ENCODE peak calls at places on chromosomes 11 and 22, in five cellular contexts. K is cardiac muscle cell, Q is colonic mucosa, Z is A549, D is H9. I is an unnamed sample. For H3K4me1, the result is how much of the 10 kb centered on the place peaks cover.

GRCh38 chr11:23789938-23790371 is 706.9 kb upstream of the LUZP2 start:
- DNase-seq in K (no peak), Q (peak), Z (peak), D (no peak), I (no peak)

GRCh38 chr22:21928048-21928447 is 24.6 kb downstream of the PPM1F start:
- DNase-seq in K (no peak), Q (no peak), Z (no peak), D (no peak), I (no peak)

GRCh38 chr11:59901306-59901705 is 22.7 kb downstream of the OOSP3 start:
- DNase-seq in K (no peak), Q (peak), Z (peak), D (no peak), I (no peak)

GRCh38 chr11:66556086-66556485 is 9.4 kb downstream of the ACTN3 start:
- DNase-seq in K (no peak), Q (no peak), Z (no peak), D (no peak), I (no peak)

GRCh38 chr22:49789289-49790141 is 38.2 kb downstream of the BRD1 start:
- DNase-seq in K (no peak), Q (peak), Z (no peak), D (no peak), I (no peak)

GRCh38 chr11:128341767-128342318 is 245.5 kb downstream of the ETS1 start:
- DNase-seq in K (no peak), Q (no peak), Z (no peak), D (no peak), I (no peak)

GRCh38 chr11:127470485-127470884 is 469.9 kb upstream of the KIRREL3 start:
- DNase-seq in K (peak), Q (no peak), Z (peak), D (no peak), I (no peak)

GRCh38 chr11:6357222-6357621 is 33.1 kb upstream of the SMPD1 start:
- DNase-seq in K (no peak), Q (peak), Z (peak), D (no peak), I (no peak)

GRCh38 chr11:129881570-129882170 is 13.7 kb downstream of the NFRKB start:
- DNase-seq in K (peak), Q (peak), Z (peak), D (peak), I (no peak)

GRCh38 chr11:99117603-99118002 is 96.9 kb downstream of the CNTN5 start:
- DNase-seq in K (no peak), Q (no peak), Z (peak), D (no peak), I (no peak)

GRCh38 chr22:39738746-39739145 is 154.8 kb downstream of the ENTHD1 start:
- DNase-seq in K (no peak), Q (no peak), Z (no peak), D (no peak), I (no peak)

GRCh38 chr11:72239296-72239848 is 4.6 kb downstream of the PHOX2A start:
- DNase-seq in K (no peak), Q (peak), Z (no peak), D (peak), I (peak)

GRCh38 chr11:12539570-12539969 is 134.7 kb upstream of the TEAD1 start:
- DNase-seq in K (no peak), Q (no peak), Z (peak), D (no peak), I (no peak)

GRCh38 chr11:131246589-131247164 is 123.7 kb upstream of the NTM start:
- DNase-seq in K (peak), Q (peak), Z (peak), D (peak), I (peak)

GRCh38 chr11:820655-821512 is 2.2 kb downstream of the PNPLA2 start:
- DNase-seq in K (no peak), Q (peak), Z (peak), D (no peak), I (peak)

GRCh38 chr22:16824718-16825687 is at the start of gene XKR3:
- DNase-seq in K (no peak), Q (no peak), Z (no peak), D (no peak), I (no peak)

GRCh38 chr22:42994917-42995562 is 19.9 kb downstream of the PACSIN2 start:
- DNase-seq in K (peak), Q (peak), Z (peak), D (no peak), I (peak)

GRCh38 chr22:30198152-30198845 is 48.3 kb downstream of the LIF start:
- DNase-seq in K (no peak), Q (no peak), Z (no peak), D (no peak), I (no peak)

GRCh38 chr11:36574486-36574885 is 6.7 kb downstream of the RAG1 start:
- DNase-seq in K (no peak), Q (no peak), Z (no peak), D (no peak), I (no peak)

GRCh38 chr11:76803811-76804600 is 20.9 kb downstream of the TSKU start:
- DNase-seq in K (no peak), Q (peak), Z (peak), D (no peak), I (no peak)

GRCh38 chr11:130653838-130654601 is 205.6 kb downstream of the ADAMTS15 start:
- DNase-seq in K (peak), Q (peak), Z (no peak), D (no peak), I (peak)

GRCh38 chr11:17389205-17389956 is 922 bp upstream of the KCNJ11 start:
- DNase-seq in K (peak), Q (peak), Z (peak), D (peak), I (peak)

GRCh38 chr11:88508558-88508807 is 170.9 kb upstream of the CTSC start:
- DNase-seq in K (peak), Q (no peak), Z (no peak), D (no peak), I (peak)

GRCh38 chr22:50670513-50670912 is 2.1 kb upstream of the SHANK3 start:
- DNase-seq in K (no peak), Q (no peak), Z (no peak), D (no peak), I (no peak)

GRCh38 chr11:133508448-133508847 is 23.9 kb downstream of the OPCML start:
- DNase-seq in K (no peak), Q (no peak), Z (no peak), D (peak), I (no peak)

GRCh38 chr11:95363189-95363588 is 132.2 kb upstream of the SESN3 start:
- DNase-seq in K (no peak), Q (no peak), Z (no peak), D (no peak), I (no peak)
- H3K4me1 ChIP-seq in K (under half), Q (under half), Z (under half), D (under half), I (under half)

GRCh38 chr11:35185696-35186095 is 46.7 kb downstream of the CD44 start:
- DNase-seq in K (peak), Q (no peak), Z (no peak), D (no peak), I (no peak)
- H3K4me1 ChIP-seq in K (under half), Q (under half), Z (under half), D (under half), I (under half)

GRCh38 chr11:113332638-113333329 is 18.4 kb downstream of the TTC12 start:
- DNase-seq in K (no peak), Q (no peak), Z (no peak), D (no peak), I (no peak)
- H3K4me1 ChIP-seq in K (under half), Q (under half), Z (under half), D (under half), I (under half)

DNA sequence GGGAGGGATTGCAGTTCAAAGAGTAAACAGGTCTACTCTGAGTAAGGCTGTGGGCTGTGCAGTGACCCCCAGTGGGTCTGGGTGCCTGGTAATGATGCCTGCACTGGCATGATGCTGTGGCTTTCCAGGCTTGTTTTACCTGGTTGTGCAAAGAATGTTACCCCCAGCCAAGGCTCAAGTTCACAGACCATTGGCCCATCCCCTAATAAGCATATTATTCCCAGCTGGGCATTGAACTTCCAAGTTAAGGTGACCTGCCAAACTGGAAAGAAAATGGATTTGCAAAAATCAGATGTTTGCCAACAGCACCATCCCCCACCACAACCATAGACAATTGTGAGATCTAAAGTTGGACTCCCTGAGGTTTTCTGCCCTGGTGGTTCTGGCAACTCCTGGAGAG is 7.9 kb upstream of the EHF start:
- DNase-seq in K (no peak), Q (peak), Z (no peak), D (no peak), I (no peak)
- H3K4me1 ChIP-seq in K (under half), Q (under half), Z (under half), D (under half), I (under half)

DNA sequence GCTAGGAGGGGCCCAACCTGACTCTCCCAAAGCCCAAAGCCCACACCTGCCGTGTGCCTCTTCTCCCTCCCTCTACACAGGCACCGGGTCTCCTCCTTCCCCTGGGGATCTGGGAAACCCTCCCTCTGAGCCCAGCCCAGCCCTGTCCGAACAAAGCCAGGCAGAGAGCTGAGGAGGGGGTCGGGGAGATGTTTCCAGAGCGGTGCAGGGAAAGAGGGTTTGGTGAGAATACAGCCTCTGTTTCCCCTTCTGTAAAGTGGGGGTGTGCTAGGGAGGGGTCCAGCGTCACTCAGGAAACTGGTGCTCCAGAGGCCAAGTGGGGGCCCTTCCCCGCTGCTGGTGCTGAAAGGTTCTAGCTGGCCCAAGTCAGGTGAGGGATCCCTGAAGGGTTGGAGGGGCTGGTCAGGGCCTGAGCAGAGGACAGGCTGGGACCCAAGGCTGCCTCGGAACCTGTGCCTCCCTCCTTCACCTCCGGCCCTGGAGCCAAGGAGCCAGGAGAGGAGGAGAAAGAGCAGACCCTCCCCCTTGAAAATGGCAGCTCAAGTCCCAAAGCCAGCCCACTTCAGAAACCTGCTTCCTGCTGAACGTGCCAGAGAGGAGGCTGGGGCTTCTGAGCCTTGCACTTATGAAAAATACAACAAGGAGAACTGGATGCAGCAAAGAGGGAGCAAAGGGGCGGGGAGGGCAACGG is 43.4 kb downstream of the MACROD1 start:
- DNase-seq in K (peak), Q (no peak), Z (no peak), D (no peak), I (no peak)
- H3K4me1 ChIP-seq in K (under half), Q (under half), Z (under half), D (under half), I (under half)

GRCh38 chr11:122724520-122724919 is 69.0 kb downstream of the UBASH3B start:
- DNase-seq in K (no peak), Q (no peak), Z (no peak), D (no peak), I (no peak)
- H3K4me1 ChIP-seq in K (under half), Q (under half), Z (half or more), D (under half), I (under half)